ENCODE peak calls at places on chromosome 7, in nine cellular contexts. S, G, R, I, C, D, L, N and A are unnamed samples.

GRCh38 chr7:1693991-1694524 is 24.0 kb downstream of the ELFN1 start:
- DNase-seq in I (no peak), L (peak), N (peak), S (peak), R (peak), G (peak), D (no peak), C (peak), A (peak)

GRCh38 chr7:135747366-135747765 is 1.2 kb downstream of the FAM180A start:
- DNase-seq in R (no peak), D (no peak), C (no peak), I (no peak), N (no peak), L (no peak), G (no peak), S (peak), A (no peak)

GRCh38 chr7:7432979-7433378 is 102.7 kb downstream of the COL28A1 start:
- DNase-seq in D (no peak), C (no peak), I (no peak), R (no peak), S (no peak), N (no peak), L (peak), G (no peak), A (no peak)

GRCh38 chr7:100247152-100247757 is 27.5 kb downstream of the PVRIG start:
- DNase-seq in N (peak), I (no peak), G (peak), S (peak), L (peak), R (peak), D (peak), C (peak), A (no peak)

GRCh38 chr7:80879849-80880248 is 39.0 kb downstream of the SEMA3C start:
- DNase-seq in C (no peak), D (no peak), S (peak), I (no peak), L (no peak), G (no peak), R (peak), N (no peak), A (no peak)

GRCh38 chr7:149735779-149736477 is 37.5 kb downstream of the ZNF467 start:
- DNase-seq in C (no peak), I (no peak), S (no peak), D (no peak), R (no peak), N (no peak), L (no peak), G (no peak), A (no peak)

GRCh38 chr7:68147621-68148238 is 1151.1 kb downstream of the TYW1 start:
- DNase-seq in S (no peak), N (no peak), L (no peak), C (no peak), I (no peak), R (no peak), G (no peak), D (no peak), A (no peak)

GRCh38 chr7:36633377-36633776 is 90.9 kb downstream of the AOAH start:
- DNase-seq in C (no peak), S (no peak), L (no peak), G (no peak), D (no peak), N (no peak), R (no peak), I (no peak), A (no peak)

GRCh38 chr7:20030417-20030816 is 186.8 kb downstream of the MACC1 start:
- DNase-seq in D (no peak), C (no peak), N (no peak), R (no peak), I (peak), G (no peak), L (no peak), S (no peak), A (no peak)

GRCh38 chr7:33805630-33806233 is 99.6 kb upstream of the BMPER start:
- DNase-seq in S (peak), D (peak), N (no peak), L (peak), R (peak), G (no peak), C (peak), I (no peak), A (no peak)

GRCh38 chr7:155292680-155293226 is 4.9 kb upstream of the INSIG1 start:
- DNase-seq in G (no peak), L (no peak), R (no peak), I (no peak), N (no peak), S (no peak), D (no peak), C (no peak), A (no peak)

GRCh38 chr7:137404918-137405317 is 61.4 kb upstream of the PTN start:
- DNase-seq in I (no peak), S (peak), C (no peak), L (no peak), G (no peak), R (no peak), N (no peak), D (no peak), A (no peak)

GRCh38 chr7:100604078-100604975 is 2.2 kb downstream of the PCOLCE start:
- DNase-seq in C (peak), L (peak), R (peak), N (peak), I (peak), S (peak), D (no peak), G (peak), A (no peak)

GRCh38 chr7:129798616-129799349 is 154.0 kb downstream of the UBE2H start:
- DNase-seq in L (no peak), N (no peak), R (no peak), S (no peak), C (no peak), I (no peak), D (no peak), G (no peak), A (no peak)

GRCh38 chr7:22565315-22565811 is 65.4 kb upstream of the STEAP1B start:
- DNase-seq in R (peak), D (peak), S (peak), I (peak), C (peak), G (peak), L (peak), N (no peak), A (no peak)

GRCh38 chr7:41693150-41693997 is 9.5 kb downstream of the INHBA start:
- DNase-seq in C (no peak), S (peak), G (no peak), R (no peak), D (no peak), I (no peak), L (peak), N (no peak), A (no peak)

GRCh38 chr7:64884085-64884912 is 18.8 kb upstream of the ZNF273 start:
- DNase-seq in L (no peak), D (no peak), C (no peak), N (no peak), G (no peak), R (no peak), I (peak), S (no peak), A (no peak)

GRCh38 chr7:114310344-114311118 is 104.1 kb upstream of the FOXP2 start:
- DNase-seq in S (peak), I (no peak), G (no peak), N (no peak), R (no peak), L (no peak), D (no peak), C (no peak), A (no peak)
- TF ChIP-seq CTCF in S (no peak), I (no peak), G (no peak), N (no peak), R (peak), L (no peak), D (peak), C (no peak), A (no peak)

GRCh38 chr7:50315739-50316671 is 11.5 kb downstream of the IKZF1 start:
- DNase-seq in R (no peak), C (no peak), N (no peak), I (no peak), S (no peak), G (no peak), D (no peak), L (no peak), A (no peak)
- TF ChIP-seq CTCF in R (no peak), C (no peak), N (no peak), I (no peak), S (no peak), G (no peak), D (no peak), L (no peak), A (no peak)

DNA sequence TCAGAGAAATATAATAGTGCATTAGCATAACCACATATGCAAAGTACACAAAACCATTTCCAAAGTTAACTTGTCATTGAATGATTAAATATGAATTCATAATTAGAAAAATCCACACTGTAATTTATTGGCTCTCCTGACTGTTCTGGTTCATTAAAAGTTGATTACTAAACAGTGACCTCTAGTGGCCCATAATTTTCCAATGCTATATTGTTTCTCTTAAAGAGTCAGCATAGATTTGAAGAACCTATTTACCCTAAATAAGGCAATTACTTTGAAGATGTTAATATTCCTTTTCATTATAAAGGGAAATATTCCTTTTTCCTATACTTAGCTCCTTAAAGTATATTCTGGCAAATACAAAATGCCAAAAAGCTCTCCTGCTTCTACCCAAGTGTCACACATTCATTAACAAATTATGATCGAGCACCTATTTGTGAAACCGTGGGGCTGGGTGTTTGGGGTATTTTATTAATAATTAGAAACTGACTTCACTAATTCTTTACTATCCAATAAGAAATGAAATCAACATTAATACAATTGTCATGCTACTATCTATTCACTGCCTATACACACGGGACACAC is 86.2 kb downstream of the HIBADH start:
- DNase-seq in C (no peak), L (peak), N (no peak), D (peak), R (peak), S (peak), I (peak), G (no peak), A (no peak)
- TF ChIP-seq CTCF in C (peak), L (peak), N (peak), D (peak), R (peak), S (peak), I (no peak), G (peak), A (no peak)

DNA sequence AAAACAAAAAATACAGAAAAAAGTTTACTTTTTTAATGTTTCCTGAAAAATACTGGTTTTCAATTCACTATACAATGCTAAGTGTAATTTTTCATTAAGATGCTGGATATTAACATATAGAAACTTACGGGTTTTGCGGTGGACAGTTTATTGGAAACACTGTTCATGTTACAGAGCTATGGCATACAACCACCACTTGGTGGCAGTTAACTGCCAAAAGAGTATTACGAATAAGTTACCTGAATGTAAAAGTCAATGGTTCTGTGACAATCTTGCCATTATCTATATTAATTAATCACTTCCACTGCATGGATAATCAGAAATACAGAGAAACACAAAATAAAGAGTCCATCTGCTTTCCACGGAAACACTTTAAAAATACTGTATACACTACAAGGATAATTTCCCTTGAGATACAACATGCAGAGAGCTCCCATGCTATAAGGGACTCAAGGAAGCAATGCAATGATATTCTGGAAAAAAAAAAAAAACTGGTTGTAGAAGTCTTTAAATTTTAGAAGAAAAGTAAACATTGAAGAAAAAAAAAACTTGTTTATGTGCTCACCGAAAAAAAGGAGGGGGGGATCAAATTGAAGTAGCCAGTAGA is 97.0 kb downstream of the TPK1 start:
- DNase-seq in C (peak), I (peak), G (no peak), R (peak), S (peak), L (peak), N (peak), D (no peak), A (no peak)
- TF ChIP-seq CTCF in C (peak), I (peak), G (peak), R (peak), S (peak), L (peak), N (peak), D (peak), A (no peak)